ENCODE peak calls at places on chromosomes 5 and 9, in six cellular contexts. N is fibroblast of lung; K is effector memory CD4-positive, alpha-beta T cell; I is OCI-LY7; Y is breast epithelium; X is PC-3. Z is an unnamed sample. For H3K4me1, the result is how much of the 10 kb centered on the place peaks cover.

GRCh38 chr5:107633171-107633901 is 37.4 kb downstream of the EFNA5 start:
- DNase-seq in N (peak), K (no peak), I (no peak), Y (no peak), X (no peak), Z (no peak)

GRCh38 chr5:177473461-177473991 is at the start of gene DBN1:
- DNase-seq in N (peak), K (no peak), I (peak), Y (no peak), X (peak), Z (no peak)

GRCh38 chr9:133059623-133060022 is 2.2 kb upstream of the CEL start:
- DNase-seq in N (no peak), K (no peak), I (peak), Y (no peak), X (no peak), Z (no peak)

GRCh38 chr9:113632776-113633590 is 169.5 kb downstream of the RGS3 start:
- DNase-seq in N (peak), K (no peak), I (no peak), Y (no peak), X (no peak), Z (no peak)

GRCh38 chr5:111800351-111800750 is 43.4 kb upstream of the NREP start:
- DNase-seq in N (no peak), K (no peak), I (no peak), Y (no peak), X (no peak), Z (no peak)

GRCh38 chr9:32644698-32645097 is 9.2 kb upstream of the TAF1L start:
- DNase-seq in N (peak), K (no peak), I (no peak), Y (no peak), X (peak), Z (no peak)

GRCh38 chr9:98707158-98708102 is 1.3 kb downstream of the GABBR2 start:
- DNase-seq in N (peak), K (no peak), I (no peak), Y (no peak), X (peak), Z (no peak)

GRCh38 chr9:92774274-92774673 is 9.6 kb upstream of the BICD2 start:
- DNase-seq in N (peak), K (no peak), I (no peak), Y (no peak), X (peak), Z (peak)

GRCh38 chr9:136645903-136646754 is 16.6 kb upstream of the EGFL7 start:
- DNase-seq in N (no peak), K (no peak), I (no peak), Y (no peak), X (no peak), Z (no peak)

GRCh38 chr9:100196215-100196614 is 97.2 kb downstream of the INVS start:
- DNase-seq in N (no peak), K (no peak), I (no peak), Y (no peak), X (no peak), Z (no peak)

GRCh38 chr5:43063731-43064171 is 23.6 kb upstream of the ANXA2R start:
- DNase-seq in N (no peak), K (no peak), I (no peak), Y (no peak), X (peak), Z (no peak)

GRCh38 chr9:15136646-15137045 is 170.4 kb downstream of the TTC39B start:
- DNase-seq in N (no peak), K (no peak), I (no peak), Y (no peak), X (peak), Z (no peak)

GRCh38 chr5:172727551-172727950 is 43.4 kb downstream of the DUSP1 start:
- DNase-seq in N (no peak), K (no peak), I (no peak), Y (no peak), X (no peak), Z (no peak)

GRCh38 chr9:77725051-77725702 is 77.1 kb upstream of the GNA14 start:
- DNase-seq in N (no peak), K (no peak), I (no peak), Y (no peak), X (no peak), Z (no peak)

GRCh38 chr5:88825782-88826110 is 57.2 kb downstream of the MEF2C start:
- DNase-seq in N (no peak), K (no peak), I (no peak), Y (no peak), X (no peak), Z (no peak)

GRCh38 chr5:149382517-149383220 is 3.6 kb upstream of the IL17B start:
- DNase-seq in N (no peak), K (no peak), I (no peak), Y (no peak), X (no peak), Z (no peak)

GRCh38 chr9:121720992-121721350 is 69.5 kb downstream of the DAB2IP start:
- DNase-seq in N (no peak), K (no peak), I (peak), Y (no peak), X (peak), Z (no peak)

GRCh38 chr5:153099328-153099727 is 391.1 kb upstream of the GRIA1 start:
- DNase-seq in N (no peak), K (no peak), I (no peak), Y (no peak), X (no peak), Z (no peak)

GRCh38 chr9:111094433-111095421 is 56.5 kb upstream of the LPAR1 start:
- DNase-seq in N (peak), K (no peak), I (no peak), Y (no peak), X (peak), Z (peak)

GRCh38 chr9:131337131-131337848 is 47.8 kb downstream of the PLPP7 start:
- DNase-seq in N (no peak), K (no peak), I (no peak), Y (no peak), X (no peak), Z (no peak)

GRCh38 chr9:137080260-137081122 is 3.2 kb downstream of the UAP1L1 start:
- DNase-seq in N (no peak), K (no peak), I (no peak), Y (no peak), X (no peak), Z (no peak)

GRCh38 chr9:69976165-69976564 is 67.5 kb upstream of the MAMDC2 start:
- DNase-seq in N (peak), K (no peak), I (no peak), Y (no peak), X (peak), Z (no peak)

GRCh38 chr9:81753436-81753835 is 64.1 kb upstream of the TLE1 start:
- DNase-seq in N (no peak), K (no peak), I (no peak), Y (no peak), X (no peak), Z (no peak)

GRCh38 chr5:177442066-177442836 is 4.4 kb upstream of the PRR7 start:
- DNase-seq in N (no peak), K (no peak), I (no peak), Y (no peak), X (no peak), Z (no peak)

GRCh38 chr9:117094493-117094892 is 320.4 kb downstream of the ASTN2 start:
- DNase-seq in N (peak), K (no peak), I (no peak), Y (no peak), X (no peak), Z (no peak)

GRCh38 chr5:141822134-141822533 is 56.1 kb downstream of the PCDH1 start:
- DNase-seq in N (peak), K (no peak), I (no peak), Y (no peak), X (no peak), Z (no peak)

GRCh38 chr9:38176256-38176655 is 107.2 kb upstream of the SHB start:
- DNase-seq in N (no peak), K (no peak), I (no peak), Y (no peak), X (peak), Z (no peak)

GRCh38 chr5:6158974-6159863 is 219.1 kb downstream of the MED10 start:
- DNase-seq in N (peak), K (no peak), I (no peak), Y (no peak), X (peak), Z (no peak)

GRCh38 chr5:42600441-42600840 is 156.2 kb upstream of the CCDC152 start:
- DNase-seq in N (no peak), K (no peak), I (no peak), Y (no peak), X (no peak), Z (no peak)

GRCh38 chr5:150612405-150612804 is 28.1 kb upstream of the SYNPO start:
- DNase-seq in N (no peak), K (no peak), I (no peak), Y (no peak), X (no peak), Z (no peak)

GRCh38 chr5:150615141-150615699 is 25.2 kb upstream of the SYNPO start:
- DNase-seq in N (peak), K (no peak), I (no peak), Y (peak), X (no peak), Z (no peak)

GRCh38 chr5:150614651-150615040 is 25.8 kb upstream of the SYNPO start:
- DNase-seq in N (no peak), K (no peak), I (no peak), Y (no peak), X (no peak), Z (no peak)

GRCh38 chr5:150612905-150613670 is 27.4 kb upstream of the SYNPO start:
- DNase-seq in N (peak), K (no peak), I (no peak), Y (no peak), X (no peak), Z (no peak)

DNA sequence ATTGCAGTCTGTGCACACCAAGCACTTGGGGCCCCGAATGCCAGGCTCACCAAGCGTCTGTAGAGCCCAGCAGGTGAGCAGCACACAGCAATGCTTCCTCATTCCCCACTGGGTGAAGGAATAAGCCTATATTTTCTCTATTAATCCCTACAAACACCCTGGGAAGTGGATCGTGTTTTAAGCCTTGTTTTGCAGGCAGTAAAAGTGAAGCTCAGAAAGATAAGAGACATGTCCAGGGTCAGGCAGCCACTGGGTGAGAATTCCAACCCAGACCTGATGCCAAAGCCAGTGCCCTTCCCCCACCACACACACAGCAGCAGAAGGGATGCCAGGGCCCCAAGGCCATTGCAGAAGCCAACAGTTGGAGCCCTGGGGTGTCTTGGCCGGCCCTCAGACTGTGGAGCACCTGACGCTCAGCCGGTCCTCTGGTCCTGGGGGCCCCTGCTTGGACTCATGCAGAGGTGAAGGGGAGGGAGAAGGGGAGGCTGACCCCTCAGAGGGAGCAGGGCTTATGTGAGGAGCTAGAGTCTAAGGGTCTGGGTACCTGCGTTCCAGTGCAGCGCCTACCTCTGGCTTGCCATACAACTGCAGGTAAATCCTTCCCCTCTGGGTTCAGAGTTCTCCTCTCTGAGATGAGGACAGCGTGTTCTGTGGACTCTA is 26.3 kb upstream of the SYNPO start:
- DNase-seq in N (no peak), K (no peak), I (no peak), Y (no peak), X (no peak), Z (no peak)
- H3K4me1 ChIP-seq in N (under half), K (under half), I (under half), Y (under half), X (under half), Z (half or more)

DNA sequence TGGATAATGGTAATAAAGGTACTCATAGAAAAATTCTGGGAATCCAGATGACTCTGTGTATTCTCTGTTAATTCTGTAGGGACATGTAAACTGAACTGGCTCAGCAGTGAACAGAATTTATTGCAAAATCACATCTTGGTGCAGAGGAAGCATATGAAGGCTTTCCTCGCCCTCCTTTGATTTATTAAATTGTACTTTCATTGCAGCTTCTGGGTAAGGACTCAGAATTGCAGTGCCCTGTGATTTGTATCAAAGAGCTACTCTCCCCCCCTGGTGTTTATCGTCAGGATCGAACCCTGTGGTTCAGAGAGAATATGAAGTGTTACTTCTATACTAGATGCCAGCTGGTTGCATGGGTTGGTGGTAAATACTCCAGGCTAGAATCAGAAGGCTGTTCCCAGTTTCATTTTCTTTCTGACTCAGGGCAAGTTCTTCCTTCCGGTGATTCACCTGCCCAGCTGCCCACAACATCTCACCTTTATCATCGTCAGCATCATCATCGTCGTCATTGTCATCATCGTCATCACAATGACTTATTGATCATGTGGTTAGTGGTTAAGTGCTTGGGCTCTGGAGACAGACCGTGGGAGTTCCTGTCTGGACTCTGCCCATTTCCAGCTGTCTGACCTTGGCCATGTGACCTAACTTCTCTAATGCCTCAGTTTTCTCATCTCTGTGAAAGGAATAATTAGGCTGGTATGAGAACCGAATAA is 238.8 kb downstream of the ARHGAP26 start:
- DNase-seq in N (peak), K (peak), I (no peak), Y (no peak), X (peak), Z (peak)
- H3K27ac ChIP-seq in N (peak), K (peak), I (no peak), Y (no peak), X (peak), Z (no peak)

GRCh38 chr5:112921031-112921832 is 795 bp downstream of the REEP5 start:
- DNase-seq in N (peak), K (peak), I (peak), Y (peak), X (peak), Z (peak)
- H3K4me1 ChIP-seq in N (under half), K (under half), I (half or more), Y (under half), X (under half), Z (under half)

DNA sequence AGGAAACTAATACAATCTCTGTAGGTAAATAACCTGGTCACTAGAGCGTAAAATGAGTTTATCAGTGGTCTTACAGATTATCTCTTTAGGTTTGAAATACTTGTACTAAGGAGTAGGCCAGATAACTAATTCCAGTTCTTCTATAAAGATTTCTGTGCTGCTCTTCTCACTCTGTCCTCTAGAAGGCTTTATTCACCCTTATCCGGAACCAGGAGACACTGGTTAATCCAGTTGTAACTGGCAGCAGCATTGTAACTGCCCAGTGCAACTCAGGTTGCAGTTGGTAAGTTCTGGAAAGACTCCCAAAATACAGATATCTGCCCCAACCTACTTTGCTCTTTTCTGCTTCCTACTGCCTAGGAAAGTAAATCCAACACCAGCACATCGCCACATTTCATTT is 19.8 kb downstream of the C5orf22 start:
- DNase-seq in N (no peak), K (no peak), I (no peak), Y (no peak), X (peak), Z (no peak)
- H3K27ac ChIP-seq in N (no peak), K (no peak), I (no peak), Y (no peak), X (no peak), Z (no peak)